ENCODE peak calls at places on chromosomes 6 and 20, in four cellular contexts. X, G, C and U are unnamed samples.

GRCh38 chr6:31363809-31364208 is 6.8 kb upstream of the HLA-B start:
- DNase-seq in X (no peak), G (no peak), C (no peak), U (no peak)

GRCh38 chr6:85669735-85670194 is 27.1 kb upstream of the SYNCRIP start:
- DNase-seq in X (peak), G (no peak), C (no peak), U (no peak)

GRCh38 chr6:30396833-30397479 is 52.0 kb downstream of the RPP21 start:
- DNase-seq in X (peak), G (peak), C (peak), U (peak)

GRCh38 chr20:36859282-36859555 is 16.7 kb upstream of the TLDC2 start:
- DNase-seq in X (no peak), G (no peak), C (no peak), U (no peak)

GRCh38 chr6:3724451-3725144 is 26.9 kb downstream of the PXDC1 start:
- DNase-seq in X (no peak), G (no peak), C (no peak), U (no peak)

GRCh38 chr20:58721951-58722371 is 29.4 kb downstream of the NPEPL1 start:
- DNase-seq in X (no peak), G (no peak), C (no peak), U (peak)

GRCh38 chr6:86142326-86142725 is 499.6 kb upstream of the SYNCRIP start:
- DNase-seq in X (no peak), G (no peak), C (no peak), U (no peak)

GRCh38 chr20:19849341-19850189 is 91.5 kb downstream of the RIN2 start:
- DNase-seq in X (no peak), G (no peak), C (no peak), U (no peak)

GRCh38 chr6:26064619-26065257 is 22.5 kb upstream of the HFE start:
- DNase-seq in X (no peak), G (no peak), C (no peak), U (no peak)

GRCh38 chr6:5906842-5907241 is 99.9 kb downstream of the NRN1 start:
- DNase-seq in X (no peak), G (no peak), C (no peak), U (no peak)

GRCh38 chr6:88166901-88167624 is 916 bp upstream of the CNR1 start:
- DNase-seq in X (no peak), G (no peak), C (no peak), U (no peak)

GRCh38 chr6:14896475-14896874 is 349.4 kb upstream of the JARID2 start:
- DNase-seq in X (no peak), G (no peak), C (no peak), U (no peak)

GRCh38 chr6:132391391-132392291 is 9.6 kb downstream of the MOXD1 start:
- DNase-seq in X (no peak), G (no peak), C (no peak), U (no peak)

GRCh38 chr20:59751075-59751711 is 146.9 kb downstream of the PHACTR3 start:
- DNase-seq in X (no peak), G (peak), C (no peak), U (no peak)

GRCh38 chr6:160926281-160927276 is 65.0 kb upstream of the MAP3K4 start:
- DNase-seq in X (no peak), G (no peak), C (no peak), U (no peak)

GRCh38 chr6:133818320-133818719 is 70.6 kb upstream of the TCF21 start:
- DNase-seq in X (no peak), G (no peak), C (no peak), U (no peak)

GRCh38 chr6:9361749-9362148 is 926.4 kb upstream of the SLC35B3 start:
- DNase-seq in X (no peak), G (no peak), C (no peak), U (no peak)

GRCh38 chr20:53581444-53582311 is 12.0 kb downstream of the ZNF217 start:
- DNase-seq in X (no peak), G (no peak), C (no peak), U (no peak)

GRCh38 chr6:161498359-161498758 is 224.5 kb upstream of the AGPAT4 start:
- DNase-seq in X (no peak), G (peak), C (no peak), U (no peak)

GRCh38 chr6:40510442-40510841 is 76.7 kb downstream of the LRFN2 start:
- DNase-seq in X (no peak), G (no peak), C (no peak), U (no peak)

GRCh38 chr6:158849899-158850806 is 31.0 kb upstream of the EZR start:
- DNase-seq in X (peak), G (no peak), C (peak), U (no peak)

GRCh38 chr6:142306736-142307135 is 4.9 kb downstream of the ADGRG6 start:
- DNase-seq in X (no peak), G (no peak), C (no peak), U (no peak)

GRCh38 chr6:87237804-87238203 is 82.4 kb downstream of the ZNF292 start:
- DNase-seq in X (no peak), G (no peak), C (no peak), U (no peak)

GRCh38 chr6:134080171-134080795 is 27.9 kb upstream of the SLC2A12 start:
- DNase-seq in X (no peak), G (peak), C (no peak), U (no peak)

GRCh38 chr6:45599053-45599452 is 221.3 kb upstream of the SUPT3H start:
- DNase-seq in X (no peak), G (no peak), C (no peak), U (no peak)

GRCh38 chr6:125753218-125753936 is 3.9 kb downstream of the HEY2 start:
- DNase-seq in X (no peak), G (no peak), C (no peak), U (no peak)

GRCh38 chr6:35310265-35310831 is 12.7 kb downstream of the DEF6 start:
- DNase-seq in X (no peak), G (no peak), C (no peak), U (no peak)

GRCh38 chr6:45703041-45703739 is 312.5 kb downstream of the CLIC5 start:
- DNase-seq in X (no peak), G (no peak), C (no peak), U (no peak)

GRCh38 chr6:112879920-112880413 is 532.8 kb downstream of the RFPL4B start:
- DNase-seq in X (no peak), G (no peak), C (no peak), U (no peak)

GRCh38 chr6:81451787-81452186 is 300.7 kb downstream of the TENT5A start:
- DNase-seq in X (no peak), G (no peak), C (peak), U (no peak)

GRCh38 chr20:48904566-48905321 is 16.8 kb upstream of the ARFGEF2 start:
- DNase-seq in X (peak), G (peak), C (peak), U (no peak)

GRCh38 chr6:110217255-110217654 is 37.0 kb downstream of the CDC40 start:
- DNase-seq in X (no peak), G (no peak), C (no peak), U (no peak)